ENCODE peak calls at places on chromosomes 11 and 22, in eight cellular contexts. One of them, this sample, is unnamed.

GRCh38 chr11:111913997-111914396 is 1.5 kb downstream of the HSPB2 start:
- DNase-seq in MCF 10A: no peak
- DNase-seq in endodermal cell: no peak
- DNase-seq in WTC11: no peak
- DNase-seq in foreskin fibroblast: peak; percentile 84
- DNase-seq in choroid plexus epithelial cell: peak; percentile 64
- DNase-seq in PC-9: no peak
- DNase-seq in cardiac muscle cell: peak; percentile 77
- DNase-seq in this sample: no peak

GRCh38 chr11:127252321-127252720 is 251.8 kb upstream of the KIRREL3 start:
- DNase-seq in PC-9: no peak
- DNase-seq in choroid plexus epithelial cell: no peak
- DNase-seq in MCF 10A: no peak
- DNase-seq in cardiac muscle cell: no peak
- DNase-seq in endodermal cell: no peak
- DNase-seq in foreskin fibroblast: no peak
- DNase-seq in WTC11: no peak
- DNase-seq in this sample: no peak

GRCh38 chr22:45462034-45462655 is 40.5 kb upstream of the FBLN1 start:
- DNase-seq in PC-9: no peak
- DNase-seq in cardiac muscle cell: no peak
- DNase-seq in MCF 10A: no peak
- DNase-seq in endodermal cell: peak; percentile 61
- DNase-seq in foreskin fibroblast: peak; percentile 32
- DNase-seq in choroid plexus epithelial cell: no peak
- DNase-seq in WTC11: peak; percentile 21
- DNase-seq in this sample: no peak

GRCh38 chr11:63667993-63668392 is 3.2 kb downstream of the ATL3 start:
- DNase-seq in cardiac muscle cell: peak; percentile 81
- DNase-seq in MCF 10A: peak; percentile 81
- DNase-seq in endodermal cell: peak; percentile 13
- DNase-seq in PC-9: peak; percentile 51
- DNase-seq in foreskin fibroblast: peak; percentile 93
- DNase-seq in choroid plexus epithelial cell: peak; percentile 91
- DNase-seq in WTC11: no peak
- DNase-seq in this sample: no peak

GRCh38 chr22:41949297-41949965 is 2.5 kb upstream of the CENPM start:
- DNase-seq in foreskin fibroblast: no peak
- DNase-seq in endodermal cell: no peak
- DNase-seq in PC-9: no peak
- DNase-seq in MCF 10A: no peak
- DNase-seq in choroid plexus epithelial cell: no peak
- DNase-seq in cardiac muscle cell: no peak
- DNase-seq in WTC11: no peak
- DNase-seq in this sample: no peak

GRCh38 chr11:115644846-115645245 is 140.6 kb upstream of the CADM1 start:
- DNase-seq in choroid plexus epithelial cell: no peak
- DNase-seq in PC-9: no peak
- DNase-seq in foreskin fibroblast: peak; percentile 26
- DNase-seq in cardiac muscle cell: no peak
- DNase-seq in MCF 10A: no peak
- DNase-seq in WTC11: no peak
- DNase-seq in endodermal cell: no peak
- DNase-seq in this sample: no peak

GRCh38 chr22:50576070-50576469 is 2.2 kb downstream of the CPT1B start:
- DNase-seq in choroid plexus epithelial cell: peak; percentile 72
- DNase-seq in WTC11: peak; percentile 41
- DNase-seq in cardiac muscle cell: peak; percentile 68
- DNase-seq in MCF 10A: peak; percentile 62
- DNase-seq in PC-9: peak; percentile 24
- DNase-seq in foreskin fibroblast: peak; percentile 47
- DNase-seq in endodermal cell: peak; percentile 70
- DNase-seq in this sample: no peak

GRCh38 chr11:68021167-68021787 is 9.2 kb upstream of the NDUFS8 start:
- DNase-seq in endodermal cell: peak; percentile 79
- DNase-seq in cardiac muscle cell: no peak
- DNase-seq in PC-9: peak; percentile 82
- DNase-seq in MCF 10A: peak; percentile 73
- DNase-seq in WTC11: peak; percentile 53
- DNase-seq in foreskin fibroblast: peak; percentile 47
- DNase-seq in choroid plexus epithelial cell: no peak
- DNase-seq in this sample: no peak

DNA sequence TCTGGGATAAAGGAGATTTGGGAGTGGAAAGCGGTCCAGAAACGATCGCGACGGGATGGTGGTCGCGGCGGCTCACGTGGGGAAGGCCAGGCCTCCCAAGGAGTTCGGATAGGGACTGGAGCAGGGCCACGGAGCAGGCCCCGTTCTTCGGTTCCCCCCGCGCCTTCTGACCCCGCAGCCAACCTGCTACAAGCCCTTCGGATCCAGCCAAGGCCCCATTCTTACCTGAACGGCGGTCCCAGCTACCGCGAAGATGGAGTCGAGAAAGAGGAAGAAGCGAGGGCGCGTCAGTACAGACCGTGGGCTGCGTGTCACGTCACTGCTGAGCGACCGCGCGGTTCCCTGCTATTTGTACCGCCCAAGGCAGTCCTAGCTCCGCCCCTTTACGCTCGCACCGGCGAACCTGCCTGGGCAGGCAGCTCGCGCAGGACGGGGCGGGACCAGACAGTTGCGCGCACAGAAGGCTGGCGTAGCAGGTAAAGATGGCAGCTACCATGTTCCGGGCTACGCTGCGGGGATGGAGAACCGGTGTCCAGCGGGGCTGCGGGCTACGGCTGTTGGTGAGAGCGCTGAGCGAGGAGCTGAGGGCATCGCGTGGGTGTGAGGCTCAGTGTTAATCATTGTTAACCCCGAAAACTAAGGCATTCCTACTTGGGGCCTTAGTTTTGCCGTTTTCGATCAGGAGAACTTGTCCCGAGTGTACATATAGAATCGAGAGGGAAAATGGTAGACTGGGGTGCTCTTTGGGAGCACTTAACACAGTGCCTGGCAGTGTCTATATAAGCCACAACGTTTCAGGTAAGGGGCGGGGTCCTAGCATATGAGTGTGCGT is at the start of the genes FAU and MRPL49:
- DNase-seq in PC-9: peak; percentile 99
- DNase-seq in endodermal cell: peak; percentile 99
- DNase-seq in WTC11: peak; percentile 99
- DNase-seq in foreskin fibroblast: peak; percentile 99
- DNase-seq in MCF 10A: peak; percentile 96
- DNase-seq in choroid plexus epithelial cell: peak; percentile 99
- DNase-seq in cardiac muscle cell: peak; percentile 98
- DNase-seq in this sample: peak; percentile 92
- TF ChIP-seq CTCF in PC-9: no peak
- TF ChIP-seq CTCF in endodermal cell: no peak
- TF ChIP-seq CTCF in WTC11: no peak
- TF ChIP-seq CTCF in foreskin fibroblast: no peak
- TF ChIP-seq CTCF in MCF 10A: no peak
- TF ChIP-seq CTCF in choroid plexus epithelial cell: no peak
- TF ChIP-seq CTCF in cardiac muscle cell: no peak
- TF ChIP-seq CTCF in this sample: no peak

GRCh38 chr22:19822301-19823117 is 32.2 kb downstream of the GNB1L start:
- DNase-seq in MCF 10A: no peak
- DNase-seq in cardiac muscle cell: no peak
- DNase-seq in endodermal cell: peak; percentile 35
- DNase-seq in foreskin fibroblast: no peak
- DNase-seq in WTC11: no peak
- DNase-seq in PC-9: no peak
- DNase-seq in choroid plexus epithelial cell: no peak
- DNase-seq in this sample: no peak

GRCh38 chr22:19821523-19822300 is 33.0 kb downstream of the GNB1L start:
- DNase-seq in WTC11: no peak
- DNase-seq in foreskin fibroblast: no peak
- DNase-seq in endodermal cell: peak; percentile 29
- DNase-seq in cardiac muscle cell: no peak
- DNase-seq in PC-9: no peak
- DNase-seq in choroid plexus epithelial cell: no peak
- DNase-seq in MCF 10A: no peak
- DNase-seq in this sample: no peak

GRCh38 chr22:19819911-19820879 is 34.5 kb downstream of the GNB1L start:
- DNase-seq in choroid plexus epithelial cell: no peak
- DNase-seq in endodermal cell: peak; percentile 37
- DNase-seq in cardiac muscle cell: no peak
- DNase-seq in foreskin fibroblast: no peak
- DNase-seq in PC-9: no peak
- DNase-seq in WTC11: no peak
- DNase-seq in MCF 10A: no peak
- DNase-seq in this sample: no peak

GRCh38 chr22:19819209-19819910 is 35.3 kb downstream of the GNB1L start:
- DNase-seq in choroid plexus epithelial cell: no peak
- DNase-seq in PC-9: no peak
- DNase-seq in endodermal cell: peak; percentile 23
- DNase-seq in WTC11: no peak
- DNase-seq in cardiac muscle cell: no peak
- DNase-seq in foreskin fibroblast: no peak
- DNase-seq in MCF 10A: no peak
- DNase-seq in this sample: no peak

GRCh38 chr22:19820880-19821522 is 33.7 kb downstream of the GNB1L start:
- DNase-seq in foreskin fibroblast: no peak
- DNase-seq in WTC11: no peak
- DNase-seq in PC-9: no peak
- DNase-seq in cardiac muscle cell: no peak
- DNase-seq in endodermal cell: peak; percentile 54
- DNase-seq in choroid plexus epithelial cell: no peak
- DNase-seq in MCF 10A: no peak
- DNase-seq in this sample: no peak
- TF ChIP-seq CTCF in foreskin fibroblast: no peak
- TF ChIP-seq CTCF in WTC11: no peak
- TF ChIP-seq CTCF in PC-9: no peak
- TF ChIP-seq CTCF in cardiac muscle cell: no peak
- TF ChIP-seq CTCF in endodermal cell: peak; percentile 49
- TF ChIP-seq CTCF in choroid plexus epithelial cell: peak; percentile 29
- TF ChIP-seq CTCF in MCF 10A: no peak
- TF ChIP-seq CTCF in this sample: no peak

GRCh38 chr22:37496651-37497599 is 10.7 kb upstream of the MFNG start:
- DNase-seq in cardiac muscle cell: peak; percentile 91
- DNase-seq in foreskin fibroblast: peak; percentile 90
- DNase-seq in MCF 10A: peak; percentile 84
- DNase-seq in WTC11: peak; percentile 34
- DNase-seq in choroid plexus epithelial cell: peak; percentile 90
- DNase-seq in PC-9: peak; percentile 61
- DNase-seq in endodermal cell: peak; percentile 77
- DNase-seq in this sample: no peak

GRCh38 chr22:37499006-37499707 is 13.0 kb upstream of the MFNG start:
- DNase-seq in endodermal cell: no peak
- DNase-seq in choroid plexus epithelial cell: peak; percentile 80
- DNase-seq in cardiac muscle cell: no peak
- DNase-seq in foreskin fibroblast: no peak
- DNase-seq in WTC11: no peak
- DNase-seq in PC-9: no peak
- DNase-seq in MCF 10A: no peak
- DNase-seq in this sample: no peak

GRCh38 chr22:37499789-37500188 is 13.6 kb upstream of the MFNG start:
- DNase-seq in WTC11: no peak
- DNase-seq in choroid plexus epithelial cell: no peak
- DNase-seq in foreskin fibroblast: no peak
- DNase-seq in cardiac muscle cell: no peak
- DNase-seq in PC-9: no peak
- DNase-seq in MCF 10A: no peak
- DNase-seq in endodermal cell: no peak
- DNase-seq in this sample: no peak

GRCh38 chr22:37500745-37501144 is 14.6 kb upstream of the MFNG start:
- DNase-seq in endodermal cell: no peak
- DNase-seq in WTC11: no peak
- DNase-seq in foreskin fibroblast: no peak
- DNase-seq in choroid plexus epithelial cell: no peak
- DNase-seq in cardiac muscle cell: no peak
- DNase-seq in MCF 10A: no peak
- DNase-seq in PC-9: no peak
- DNase-seq in this sample: no peak

DNA sequence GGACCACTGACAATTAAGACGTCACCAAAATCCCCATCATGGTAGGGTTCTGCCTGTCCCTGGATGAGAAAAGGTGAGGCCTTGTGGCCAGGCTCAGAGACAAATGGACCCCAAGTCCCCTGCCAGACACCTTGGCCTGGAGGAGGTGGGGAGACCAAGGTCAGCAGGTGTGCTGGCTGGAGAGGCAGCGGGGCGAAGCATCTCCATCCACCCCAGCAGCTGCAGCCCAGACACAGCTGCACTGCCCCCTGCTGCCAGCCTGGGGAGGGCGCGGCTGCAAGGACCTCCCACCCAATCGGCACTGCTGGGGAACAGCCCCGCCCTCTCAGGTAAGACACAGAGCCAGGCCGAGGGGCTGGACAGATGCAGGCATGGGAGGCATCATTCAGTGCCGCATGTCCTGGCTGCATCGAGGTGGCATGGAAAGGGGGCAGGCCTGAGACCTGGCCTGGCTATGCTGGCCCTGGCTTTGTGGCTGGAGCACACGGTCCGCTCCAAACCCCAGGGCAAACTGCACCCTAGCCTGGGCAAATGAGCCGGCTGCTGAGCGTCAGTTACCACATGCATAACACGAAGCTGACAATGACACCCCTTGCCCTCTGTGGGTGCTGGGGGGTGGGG is 12.2 kb upstream of the MFNG start:
- DNase-seq in WTC11: peak; percentile 90
- DNase-seq in endodermal cell: peak; percentile 96
- DNase-seq in foreskin fibroblast: no peak
- DNase-seq in MCF 10A: peak; percentile 21
- DNase-seq in cardiac muscle cell: no peak
- DNase-seq in choroid plexus epithelial cell: peak; percentile 19
- DNase-seq in PC-9: no peak
- DNase-seq in this sample: no peak
- TF ChIP-seq CTCF in WTC11: peak; percentile 78
- TF ChIP-seq CTCF in endodermal cell: peak; percentile 91
- TF ChIP-seq CTCF in foreskin fibroblast: no peak
- TF ChIP-seq CTCF in MCF 10A: peak; percentile 23
- TF ChIP-seq CTCF in cardiac muscle cell: peak; percentile 30
- TF ChIP-seq CTCF in choroid plexus epithelial cell: peak; percentile 58
- TF ChIP-seq CTCF in PC-9: peak; percentile 83
- TF ChIP-seq CTCF in this sample: peak; percentile 68

GRCh38 chr11:62593434-62594044 is 2.2 kb upstream of the TUT1 start:
- DNase-seq in choroid plexus epithelial cell: peak; percentile 83
- DNase-seq in WTC11: peak; percentile 89
- DNase-seq in PC-9: peak; percentile 76
- DNase-seq in foreskin fibroblast: peak; percentile 84
- DNase-seq in cardiac muscle cell: peak; percentile 86
- DNase-seq in MCF 10A: peak; percentile 87
- DNase-seq in endodermal cell: peak; percentile 93
- DNase-seq in this sample: no peak

GRCh38 chr11:62592989-62593421 is 1.7 kb upstream of the TUT1 start:
- DNase-seq in choroid plexus epithelial cell: no peak
- DNase-seq in cardiac muscle cell: no peak
- DNase-seq in WTC11: no peak
- DNase-seq in foreskin fibroblast: no peak
- DNase-seq in PC-9: no peak
- DNase-seq in endodermal cell: no peak
- DNase-seq in MCF 10A: no peak
- DNase-seq in this sample: no peak

GRCh38 chr11:62591448-62592215 is at the start of gene TUT1:
- DNase-seq in cardiac muscle cell: peak; percentile 99
- DNase-seq in foreskin fibroblast: peak; percentile 99
- DNase-seq in MCF 10A: peak; percentile 99
- DNase-seq in endodermal cell: peak; percentile 99
- DNase-seq in WTC11: peak; percentile 96
- DNase-seq in PC-9: peak; percentile 98
- DNase-seq in choroid plexus epithelial cell: peak; percentile 100
- DNase-seq in this sample: peak; percentile 99

GRCh38 chr11:62592216-62592815 is 993 bp upstream of the TUT1 start:
- DNase-seq in PC-9: no peak
- DNase-seq in cardiac muscle cell: no peak
- DNase-seq in choroid plexus epithelial cell: no peak
- DNase-seq in endodermal cell: no peak
- DNase-seq in WTC11: no peak
- DNase-seq in foreskin fibroblast: no peak
- DNase-seq in MCF 10A: no peak
- DNase-seq in this sample: no peak

DNA sequence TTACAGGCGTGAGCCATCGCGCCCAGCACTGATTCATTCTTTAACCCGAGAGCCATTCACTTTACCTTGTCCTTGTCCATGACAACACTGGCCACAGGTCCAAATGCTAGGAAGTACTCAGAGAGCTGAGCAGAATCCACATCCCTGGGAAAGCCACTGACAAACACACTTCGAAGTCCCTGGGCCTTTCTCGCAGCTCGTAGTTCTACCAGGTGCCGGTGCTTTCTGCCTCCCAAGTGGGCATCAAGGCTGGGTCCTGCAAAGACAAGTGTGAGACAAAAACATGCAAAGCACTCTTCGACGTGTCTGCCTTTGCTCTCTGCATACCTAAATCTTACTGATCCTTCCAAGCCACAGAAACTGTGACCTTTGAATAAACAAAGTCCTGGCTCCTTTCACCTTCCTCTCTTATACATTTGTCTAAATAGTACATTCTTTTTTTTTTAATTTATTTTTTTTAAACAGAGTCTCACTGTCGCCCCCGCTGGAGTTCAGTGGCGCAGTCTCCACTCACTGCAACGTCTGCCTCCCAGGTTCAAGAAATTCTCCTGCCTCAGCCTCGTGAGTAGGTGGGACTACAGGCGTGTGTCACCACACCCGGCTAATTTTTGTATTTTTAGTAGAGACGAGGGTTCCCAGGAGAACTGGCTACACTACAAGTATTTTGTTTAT is 2.2 kb downstream of the TUT1 start:
- DNase-seq in cardiac muscle cell: no peak
- DNase-seq in PC-9: peak; percentile 32
- DNase-seq in WTC11: no peak
- DNase-seq in choroid plexus epithelial cell: peak; percentile 55
- DNase-seq in MCF 10A: no peak
- DNase-seq in endodermal cell: no peak
- DNase-seq in foreskin fibroblast: peak; percentile 62
- DNase-seq in this sample: no peak
- TF ChIP-seq CTCF in cardiac muscle cell: peak; percentile 38
- TF ChIP-seq CTCF in PC-9: peak; percentile 69
- TF ChIP-seq CTCF in WTC11: no peak
- TF ChIP-seq CTCF in choroid plexus epithelial cell: peak; percentile 59
- TF ChIP-seq CTCF in MCF 10A: no peak
- TF ChIP-seq CTCF in endodermal cell: peak; percentile 69
- TF ChIP-seq CTCF in foreskin fibroblast: peak; percentile 30
- TF ChIP-seq CTCF in this sample: no peak

This sample was measured in LNCaP clone FGC.